ENCODE peak calls at places on chromosomes 2 and 18, in ten cellular contexts. J, C, N, K, T, X, G, Y, H and Q are unnamed samples.

GRCh38 chr2:179588486-179589145 is 272.8 kb downstream of the ZNF385B start:
- DNase-seq in Y (no peak), J (no peak), N (no peak), C (no peak), X (no peak), T (no peak), H (no peak), G (no peak), K (no peak), Q (no peak)

GRCh38 chr2:46914578-46915230 is 902 bp downstream of the MCFD2 start:
- DNase-seq in Y (no peak), G (no peak), T (no peak), N (no peak), C (peak), X (no peak), H (no peak), K (no peak), J (no peak), Q (peak)

GRCh38 chr2:23566236-23567142 is 181.5 kb downstream of the KLHL29 start:
- DNase-seq in J (no peak), T (peak), C (no peak), Y (no peak), H (no peak), X (no peak), G (peak), K (peak), N (peak), Q (no peak)

GRCh38 chr2:128494307-128494639 is 175.6 kb upstream of the HS6ST1 start:
- DNase-seq in K (no peak), J (no peak), G (no peak), C (no peak), H (no peak), T (no peak), Y (no peak), X (no peak), N (no peak), Q (no peak)

GRCh38 chr18:79799619-79800352 is 2.0 kb downstream of the KCNG2 start:
- DNase-seq in C (no peak), T (no peak), Y (no peak), N (peak), H (no peak), J (no peak), X (no peak), G (no peak), K (no peak), Q (no peak)

GRCh38 chr2:164242409-164242808 is 378.9 kb downstream of the GRB14 start:
- DNase-seq in X (no peak), C (no peak), N (no peak), Y (no peak), G (no peak), T (no peak), J (no peak), H (no peak), K (no peak), Q (no peak)

GRCh38 chr2:30803281-30803680 is 4.0 kb downstream of the CAPN13 start:
- DNase-seq in C (no peak), H (no peak), J (no peak), K (no peak), X (no peak), G (no peak), Y (no peak), T (no peak), N (no peak), Q (no peak)

GRCh38 chr2:129460643-129461198 is 518.7 kb upstream of the RAB6C start:
- DNase-seq in C (no peak), T (no peak), H (no peak), J (no peak), G (no peak), X (no peak), K (no peak), Y (no peak), N (no peak), Q (no peak)

GRCh38 chr2:188629890-188630483 is 338.3 kb downstream of the GULP1 start:
- DNase-seq in G (no peak), H (peak), C (peak), T (no peak), N (no peak), Y (peak), X (no peak), K (no peak), J (no peak), Q (no peak)

GRCh38 chr2:191626497-191627151 is 51.3 kb upstream of the NABP1 start:
- DNase-seq in G (no peak), N (no peak), T (no peak), C (peak), Y (no peak), J (no peak), X (no peak), K (no peak), H (no peak), Q (peak)

GRCh38 chr2:20427931-20428526 is 18.8 kb upstream of the RHOB start:
- DNase-seq in T (no peak), C (no peak), N (peak), Y (no peak), G (no peak), K (no peak), X (no peak), H (no peak), J (peak), Q (no peak)

GRCh38 chr2:51108794-51109193 is 76.9 kb upstream of the NRXN1 start:
- DNase-seq in H (no peak), N (no peak), X (no peak), Y (no peak), J (no peak), G (no peak), C (no peak), K (no peak), T (no peak), Q (no peak)

GRCh38 chr2:51103205-51103604 is 71.3 kb upstream of the NRXN1 start:
- DNase-seq in X (no peak), K (peak), H (peak), J (no peak), G (peak), C (peak), N (no peak), Y (no peak), T (peak), Q (peak)
- TF ChIP-seq CTCF in X (no peak), K (no peak), H (no peak), J (no peak), G (peak), C (no peak), N (no peak), Y (no peak), T (no peak), Q (no peak)

GRCh38 chr18:9549405-9549804 is 65.0 kb downstream of the PPP4R1 start:
- DNase-seq in G (no peak), N (no peak), T (no peak), X (no peak), K (no peak), C (no peak), J (no peak), H (no peak), Y (no peak), Q (no peak)
- TF ChIP-seq CTCF in G (peak), N (peak), T (no peak), X (peak), K (no peak), C (no peak), J (no peak), H (peak), Y (no peak), Q (no peak)

GRCh38 chr2:226790006-226790405 is 9.6 kb downstream of the IRS1 start:
- DNase-seq in H (no peak), J (no peak), T (no peak), C (no peak), K (no peak), Y (no peak), N (no peak), G (no peak), X (no peak), Q (no peak)

GRCh38 chr2:226792155-226792871 is 7.3 kb downstream of the IRS1 start:
- DNase-seq in C (peak), H (peak), X (no peak), Y (no peak), J (no peak), N (no peak), T (no peak), G (no peak), K (no peak), Q (peak)

GRCh38 chr2:226790436-226790835 is 9.2 kb downstream of the IRS1 start:
- DNase-seq in T (no peak), Y (peak), X (no peak), N (no peak), K (no peak), H (peak), C (no peak), G (no peak), J (no peak), Q (no peak)

GRCh38 chr2:226791056-226791486 is 8.5 kb downstream of the IRS1 start:
- DNase-seq in J (no peak), T (peak), N (peak), C (peak), X (no peak), Y (no peak), K (peak), H (peak), G (no peak), Q (peak)

DNA sequence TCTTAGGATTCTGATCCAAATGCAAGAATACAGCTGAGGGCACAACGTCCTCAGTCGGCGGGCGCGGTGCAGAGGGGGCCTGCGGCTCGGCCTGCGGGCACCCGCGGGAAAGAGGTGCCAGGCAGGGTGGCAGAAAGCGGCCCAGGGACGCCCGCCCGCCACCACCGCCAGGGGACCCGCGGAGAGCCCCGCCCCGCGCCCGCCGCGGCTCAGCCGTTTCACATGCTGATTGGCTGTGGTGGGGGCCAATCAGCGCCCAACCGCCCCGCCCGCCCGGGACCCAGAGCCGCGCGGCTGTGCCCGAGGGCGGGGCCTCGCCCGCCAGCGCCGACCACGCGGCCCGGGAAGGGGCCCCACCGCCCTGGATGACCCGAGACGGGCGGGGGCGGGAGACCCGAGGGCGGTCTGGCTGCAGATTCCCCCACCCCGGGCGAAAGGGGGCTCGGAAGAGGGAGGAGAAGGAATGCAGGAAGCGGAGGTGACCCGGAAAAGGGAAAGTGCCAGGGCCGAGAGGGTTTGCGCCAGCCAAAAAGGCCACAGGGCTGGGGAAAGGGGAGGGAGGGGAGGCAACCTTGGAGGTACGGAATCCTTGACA is 8.0 kb downstream of the IRS1 start:
- DNase-seq in H (peak), X (peak), N (peak), Y (peak), K (peak), C (peak), T (peak), G (no peak), J (peak), Q (peak)
- TF ChIP-seq CTCF in H (peak), X (peak), N (peak), Y (peak), K (peak), C (peak), T (no peak), G (no peak), J (peak), Q (no peak)

DNA sequence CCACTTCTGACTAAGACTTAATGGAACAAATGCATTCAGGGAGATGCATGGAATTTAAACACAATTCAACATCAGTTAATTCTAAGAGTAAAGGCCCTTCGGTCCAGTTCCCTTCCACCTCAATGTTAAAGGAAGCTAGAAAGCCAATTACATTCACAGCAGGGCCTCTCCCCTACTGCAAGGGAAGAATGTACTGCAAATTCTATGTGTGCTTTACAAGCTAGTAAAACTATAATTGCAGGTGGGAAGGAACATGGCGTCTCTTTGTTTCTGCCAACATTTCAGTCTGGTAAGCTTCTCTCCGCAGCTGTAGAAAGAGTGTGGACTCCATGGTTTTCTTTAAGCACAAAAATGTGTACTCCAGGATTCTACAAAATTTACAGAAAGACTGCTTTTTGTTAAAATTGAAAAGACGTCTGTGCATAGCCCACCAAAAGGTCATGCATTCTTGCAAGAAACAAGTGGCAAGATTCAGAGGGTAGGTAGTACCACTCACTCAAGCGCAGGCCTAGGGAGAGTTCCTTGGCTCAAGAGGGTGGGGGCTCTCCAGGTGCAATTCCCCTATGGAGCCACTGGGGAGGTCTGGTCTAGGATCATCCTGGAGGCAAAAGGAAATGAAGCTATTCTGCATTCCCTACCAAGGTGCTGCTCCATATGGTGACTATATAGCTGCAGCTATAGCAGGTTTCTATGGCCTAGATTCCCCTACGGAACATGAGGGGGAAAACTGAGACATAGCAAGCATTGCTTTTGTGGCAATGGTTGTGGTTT is 127.0 kb upstream of the FZD5 start:
- DNase-seq in N (peak), C (no peak), G (peak), X (no peak), K (peak), T (peak), J (no peak), Y (no peak), H (no peak), Q (no peak)
- TF ChIP-seq CTCF in N (peak), C (peak), G (peak), X (no peak), K (no peak), T (peak), J (peak), Y (no peak), H (no peak), Q (no peak)

DNA sequence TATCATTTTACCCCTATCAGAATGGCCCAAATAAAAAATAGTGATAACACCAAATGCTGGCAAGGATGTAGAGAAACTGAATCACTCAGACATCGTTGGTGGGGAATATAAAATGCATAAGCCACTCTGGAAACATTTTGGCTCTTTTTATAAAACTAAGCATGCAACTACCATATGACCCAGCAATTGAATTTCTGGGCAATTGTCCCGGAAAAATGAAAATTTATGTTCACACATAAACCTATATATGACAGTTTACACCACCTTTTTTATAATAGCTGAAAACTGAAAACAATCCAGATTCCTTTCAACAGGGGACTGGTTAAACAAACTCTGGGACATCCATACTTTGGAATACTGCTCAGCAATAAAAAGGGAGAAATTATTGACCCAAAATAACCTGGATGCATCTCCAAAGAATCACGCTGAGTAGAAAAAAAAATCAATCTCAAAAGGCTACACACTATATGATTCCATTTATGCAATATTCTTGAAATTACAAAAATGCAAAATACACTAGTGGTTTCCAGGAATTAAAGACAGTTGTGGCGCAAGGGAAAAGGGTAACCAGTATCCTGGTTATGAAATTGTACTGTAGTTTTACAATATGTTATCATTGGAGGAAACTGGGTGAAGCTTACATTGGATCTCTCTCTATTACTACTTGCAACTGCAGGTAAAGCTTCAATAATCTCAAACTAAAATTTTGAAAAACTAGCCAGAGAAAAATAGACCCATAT is 130.2 kb upstream of the PID1 start:
- DNase-seq in X (no peak), H (no peak), Y (no peak), C (peak), T (no peak), N (no peak), J (no peak), K (no peak), G (no peak), Q (no peak)
- TF ChIP-seq CTCF in X (no peak), H (no peak), Y (no peak), C (no peak), T (no peak), N (no peak), J (no peak), K (no peak), G (no peak), Q (no peak)

GRCh38 chr18:58403799-58404455 is 225.0 kb downstream of the ALPK2 start:
- DNase-seq in C (no peak), Y (no peak), G (no peak), N (no peak), J (peak), X (peak), K (no peak), T (no peak), H (no peak), Q (no peak)

GRCh38 chr18:58401191-58401590 is 227.7 kb downstream of the ALPK2 start:
- DNase-seq in N (no peak), H (no peak), J (no peak), G (no peak), T (no peak), K (no peak), Y (no peak), C (no peak), X (no peak), Q (no peak)

GRCh38 chr18:58402951-58403702 is 225.8 kb downstream of the ALPK2 start:
- DNase-seq in H (no peak), G (peak), Y (no peak), X (no peak), K (no peak), J (peak), N (no peak), T (no peak), C (no peak), Q (no peak)

GRCh38 chr18:58400337-58400885 is 228.5 kb downstream of the ALPK2 start:
- DNase-seq in Y (no peak), X (no peak), K (no peak), C (peak), T (no peak), H (peak), G (no peak), N (no peak), J (peak), Q (no peak)

GRCh38 chr18:58402247-58402646 is 226.6 kb downstream of the ALPK2 start:
- DNase-seq in N (no peak), K (no peak), J (peak), X (peak), G (peak), C (peak), Y (no peak), H (peak), T (no peak), Q (peak)
- TF ChIP-seq CTCF in N (no peak), K (no peak), J (no peak), X (peak), G (no peak), C (peak), Y (no peak), H (no peak), T (no peak), Q (no peak)

GRCh38 chr2:206023183-206023582 is 62.8 kb downstream of the INO80D start:
- DNase-seq in J (no peak), H (no peak), K (no peak), N (no peak), Y (no peak), X (no peak), G (no peak), T (no peak), C (peak), Q (no peak)
- TF ChIP-seq CTCF in J (no peak), H (no peak), K (no peak), N (no peak), Y (no peak), X (no peak), G (no peak), T (no peak), C (no peak), Q (no peak)

GRCh38 chr18:52339891-52340371 is at the start of gene DCC:
- DNase-seq in H (peak), C (peak), T (peak), J (no peak), Y (no peak), G (peak), K (peak), X (peak), N (peak), Q (peak)
- TF ChIP-seq CTCF in H (peak), C (peak), T (no peak), J (no peak), Y (no peak), G (peak), K (no peak), X (peak), N (peak), Q (peak)